ENCODE peak calls at places on chromosomes 5 and 9, in eight cellular contexts. R, I, A, O, J, X, Q and E are unnamed samples.

GRCh38 chr5:139457241-139457640 is 5.3 kb downstream of the ECSCR start:
- DNase-seq in R (no peak), I (no peak), A (no peak), O (no peak), J (peak), X (peak), Q (no peak), E (no peak)

GRCh38 chr5:1410156-1411014 is 34.9 kb downstream of the SLC6A3 start:
- DNase-seq in R (no peak), I (no peak), A (no peak), O (no peak), J (peak), X (peak), Q (no peak), E (no peak)

GRCh38 chr9:133488686-133489252 is 9.9 kb upstream of the SLC2A6 start:
- DNase-seq in R (no peak), I (no peak), A (peak), O (no peak), J (peak), X (no peak), Q (no peak), E (no peak)

GRCh38 chr5:141800629-141801028 is 77.6 kb downstream of the PCDH1 start:
- DNase-seq in R (no peak), I (no peak), A (no peak), O (no peak), J (no peak), X (peak), Q (no peak), E (no peak)

GRCh38 chr5:135332519-135333150 is 66.4 kb downstream of the MACROH2A1 start:
- DNase-seq in R (no peak), I (no peak), A (no peak), O (no peak), J (no peak), X (no peak), Q (no peak), E (no peak)

GRCh38 chr5:2750026-2750757 is 1.3 kb downstream of the IRX2 start:
- DNase-seq in R (peak), I (no peak), A (no peak), O (no peak), J (no peak), X (no peak), Q (no peak), E (no peak)

GRCh38 chr5:55918097-55919035 is 67.2 kb downstream of the IL31RA start:
- DNase-seq in R (peak), I (no peak), A (no peak), O (no peak), J (no peak), X (no peak), Q (no peak), E (no peak)

GRCh38 chr5:179763215-179763945 is 30.4 kb upstream of the LTC4S start:
- DNase-seq in R (no peak), I (peak), A (peak), O (peak), J (no peak), X (peak), Q (peak), E (peak)

GRCh38 chr9:19049872-19050636 is 827 bp downstream of the RRAGA start:
- DNase-seq in R (no peak), I (no peak), A (no peak), O (peak), J (no peak), X (no peak), Q (no peak), E (no peak)

GRCh38 chr5:39948867-39949468 is 524.2 kb upstream of the DAB2 start:
- DNase-seq in R (no peak), I (peak), A (peak), O (peak), J (no peak), X (no peak), Q (peak), E (peak)

GRCh38 chr9:93582115-93582514 is 5.7 kb downstream of the PHF2 start:
- DNase-seq in R (peak), I (no peak), A (no peak), O (peak), J (no peak), X (no peak), Q (no peak), E (no peak)

GRCh38 chr5:92467695-92468094 is 1084.6 kb upstream of the ARRDC3 start:
- DNase-seq in R (no peak), I (no peak), A (no peak), O (no peak), J (no peak), X (no peak), Q (no peak), E (no peak)

GRCh38 chr5:79560774-79561524 is 47.0 kb upstream of the HOMER1 start:
- DNase-seq in R (no peak), I (no peak), A (no peak), O (no peak), J (no peak), X (no peak), Q (no peak), E (no peak)

GRCh38 chr5:59724482-59725392 is 168.8 kb downstream of the PDE4D start:
- DNase-seq in R (no peak), I (no peak), A (no peak), O (peak), J (no peak), X (no peak), Q (no peak), E (no peak)

GRCh38 chr5:27472875-27473274 is 434.5 kb upstream of the CDH9 start:
- DNase-seq in R (no peak), I (no peak), A (no peak), O (no peak), J (no peak), X (no peak), Q (no peak), E (no peak)

GRCh38 chr9:91714874-91715615 is 235.0 kb downstream of the ROR2 start:
- DNase-seq in R (no peak), I (no peak), A (no peak), O (no peak), J (no peak), X (no peak), Q (no peak), E (no peak)

GRCh38 chr5:9545959-9546851 is at the start of gene SEMA5A:
- DNase-seq in R (peak), I (peak), A (peak), O (peak), J (peak), X (peak), Q (no peak), E (no peak)

GRCh38 chr9:96413312-96414221 is 4.6 kb downstream of the ZNF367 start:
- DNase-seq in R (no peak), I (no peak), A (no peak), O (peak), J (no peak), X (no peak), Q (no peak), E (no peak)

GRCh38 chr9:130207241-130207992 is 35.2 kb downstream of the NCS1 start:
- DNase-seq in R (no peak), I (no peak), A (peak), O (no peak), J (no peak), X (no peak), Q (no peak), E (no peak)

GRCh38 chr9:130209422-130209821 is 37.2 kb downstream of the NCS1 start:
- DNase-seq in R (no peak), I (no peak), A (peak), O (no peak), J (no peak), X (no peak), Q (no peak), E (no peak)

GRCh38 chr9:130205912-130206311 is 33.7 kb downstream of the NCS1 start:
- DNase-seq in R (no peak), I (no peak), A (no peak), O (no peak), J (no peak), X (no peak), Q (no peak), E (no peak)

GRCh38 chr9:130206579-130206978 is 34.4 kb downstream of the NCS1 start:
- DNase-seq in R (no peak), I (no peak), A (peak), O (no peak), J (no peak), X (no peak), Q (no peak), E (no peak)

GRCh38 chr9:130208600-130209347 is 36.6 kb downstream of the NCS1 start:
- DNase-seq in R (no peak), I (no peak), A (peak), O (no peak), J (no peak), X (no peak), Q (no peak), E (no peak)
- H3K27ac ChIP-seq in R (no peak), I (no peak), A (no peak), O (peak), J (no peak), X (no peak), Q (no peak), E (no peak)

GRCh38 chr5:88732862-88733261 is 150.1 kb downstream of the MEF2C start:
- DNase-seq in R (no peak), I (no peak), A (no peak), O (no peak), J (no peak), X (no peak), Q (no peak), E (no peak)
- H3K27ac ChIP-seq in R (peak), I (no peak), A (no peak), O (peak), J (no peak), X (peak), Q (no peak), E (no peak)

DNA sequence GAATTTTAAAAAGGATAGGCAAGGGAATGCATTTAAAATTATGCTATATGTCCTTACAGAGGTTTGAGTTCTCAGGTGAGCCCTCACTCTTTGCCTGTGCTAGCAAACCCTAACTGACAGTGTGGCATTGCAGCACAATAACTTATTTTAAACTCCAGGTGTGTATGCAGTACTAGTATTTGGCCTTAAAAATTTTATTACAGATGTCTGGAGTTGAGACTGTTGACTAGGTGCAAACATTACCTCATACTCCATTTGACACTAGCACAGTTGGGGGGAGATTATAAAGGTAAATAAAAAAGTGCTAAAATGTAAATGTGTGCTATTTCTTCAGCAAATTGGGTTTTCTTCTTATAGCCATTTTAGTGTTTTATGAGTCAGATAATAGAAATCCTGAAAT is 407.7 kb downstream of the SH3GL2 start:
- DNase-seq in R (no peak), I (no peak), A (no peak), O (no peak), J (no peak), X (no peak), Q (no peak), E (no peak)
- H3K27ac ChIP-seq in R (no peak), I (no peak), A (no peak), O (no peak), J (no peak), X (no peak), Q (no peak), E (no peak)

DNA sequence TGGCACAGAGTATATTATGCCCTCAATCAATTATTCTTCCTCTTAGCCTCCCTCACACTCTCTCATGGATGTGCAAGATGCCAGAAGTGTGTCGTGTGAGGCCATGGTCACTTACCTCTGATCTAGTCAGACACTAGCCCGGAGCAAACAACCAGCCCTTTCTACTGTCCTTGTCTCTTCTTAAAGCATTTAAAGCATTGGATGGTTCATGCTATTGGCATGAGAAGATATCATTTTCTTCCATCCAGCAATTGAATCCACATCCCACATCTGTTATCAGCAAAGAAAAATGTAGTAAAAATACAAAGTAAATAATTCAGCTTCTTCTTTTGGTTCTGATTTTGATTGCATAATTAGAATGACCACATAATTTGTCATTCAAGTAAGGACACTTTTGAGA is 267.2 kb upstream of the ACO1 start:
- DNase-seq in R (no peak), I (no peak), A (no peak), O (no peak), J (no peak), X (no peak), Q (no peak), E (no peak)
- H3K27ac ChIP-seq in R (no peak), I (no peak), A (no peak), O (no peak), J (no peak), X (no peak), Q (no peak), E (no peak)

GRCh38 chr5:20514145-20514544 is 526.1 kb upstream of the CDH18 start:
- DNase-seq in R (no peak), I (no peak), A (no peak), O (no peak), J (no peak), X (no peak), Q (no peak), E (no peak)
- H3K27ac ChIP-seq in R (no peak), I (no peak), A (no peak), O (no peak), J (no peak), X (no peak), Q (no peak), E (no peak)

GRCh38 chr9:82133973-82134372 is 145.4 kb downstream of the SPATA31D1 start:
- DNase-seq in R (no peak), I (no peak), A (no peak), O (no peak), J (no peak), X (no peak), Q (no peak), E (no peak)

GRCh38 chr9:82131072-82131471 is 142.5 kb downstream of the SPATA31D1 start:
- DNase-seq in R (no peak), I (no peak), A (no peak), O (no peak), J (no peak), X (no peak), Q (no peak), E (no peak)

GRCh38 chr9:82129708-82130107 is 141.1 kb downstream of the SPATA31D1 start:
- DNase-seq in R (no peak), I (no peak), A (no peak), O (no peak), J (no peak), X (no peak), Q (no peak), E (no peak)

GRCh38 chr9:82130331-82131042 is 141.9 kb downstream of the SPATA31D1 start:
- DNase-seq in R (no peak), I (no peak), A (no peak), O (no peak), J (no peak), X (peak), Q (no peak), E (no peak)

GRCh38 chr9:82132024-82132423 is 143.5 kb downstream of the SPATA31D1 start:
- DNase-seq in R (no peak), I (no peak), A (no peak), O (no peak), J (no peak), X (no peak), Q (no peak), E (no peak)
- H3K27ac ChIP-seq in R (no peak), I (no peak), A (no peak), O (no peak), J (no peak), X (no peak), Q (no peak), E (no peak)

DNA sequence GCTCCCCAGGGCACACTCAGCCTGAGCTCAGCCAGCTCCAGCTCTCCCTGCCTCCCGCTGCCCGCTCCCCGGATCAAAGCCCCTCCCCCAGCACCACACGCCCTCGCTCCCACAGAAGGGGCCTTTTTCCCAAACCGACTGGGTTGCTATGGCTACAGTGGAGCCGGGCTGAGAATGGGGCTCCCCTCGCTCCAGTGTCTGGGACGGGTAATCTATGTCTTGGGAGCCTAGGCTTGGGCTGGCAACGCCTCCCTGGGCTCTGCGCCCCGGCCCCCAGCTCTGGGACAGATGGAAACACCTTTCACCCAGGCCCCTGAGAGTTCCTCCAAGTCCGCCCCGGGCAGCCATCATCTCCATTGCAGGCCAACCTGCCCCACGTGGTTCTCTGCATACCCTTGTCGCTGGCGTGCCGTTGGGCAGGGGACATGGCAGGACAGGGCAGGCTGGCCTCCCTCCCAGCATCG is 29.6 kb downstream of the NOTCH1 start:
- DNase-seq in R (no peak), I (no peak), A (no peak), O (no peak), J (no peak), X (no peak), Q (no peak), E (no peak)
- H3K27ac ChIP-seq in R (no peak), I (no peak), A (no peak), O (no peak), J (no peak), X (no peak), Q (no peak), E (no peak)

GRCh38 chr5:35306716-35307365 is 76.6 kb upstream of the PRLR start:
- DNase-seq in R (no peak), I (no peak), A (no peak), O (no peak), J (no peak), X (no peak), Q (no peak), E (no peak)
- H3K27ac ChIP-seq in R (no peak), I (no peak), A (no peak), O (no peak), J (no peak), X (no peak), Q (no peak), E (no peak)

GRCh38 chr5:151155149-151155776 is 2.3 kb downstream of the ANXA6 start:
- DNase-seq in R (no peak), I (no peak), A (no peak), O (peak), J (no peak), X (peak), Q (peak), E (no peak)
- H3K27ac ChIP-seq in R (peak), I (no peak), A (peak), O (peak), J (peak), X (peak), Q (peak), E (peak)